ENCODE peak calls at places on chromosome 14, in four cellular contexts. E is H1, M is PC-3, I is endothelial cell of umbilical vein. Y is an unnamed sample.

GRCh38 chr14:21382886-21383847 is 652 bp downstream of the SUPT16H start:
- DNase-seq in E (no peak), I (peak), M (peak), Y (no peak)

GRCh38 chr14:64762044-64763034 is 58.1 kb downstream of the PLEKHG3 start:
- DNase-seq in M (peak), I (peak), E (no peak), Y (peak)

GRCh38 chr14:87309557-87309956 is 683.4 kb downstream of the GALC start:
- DNase-seq in M (no peak), I (no peak), E (no peak), Y (no peak)

GRCh38 chr14:96239759-96240158 is 16.3 kb upstream of the BDKRB1 start:
- DNase-seq in E (no peak), M (no peak), I (no peak), Y (no peak)

GRCh38 chr14:22882529-22883190 is 362 bp upstream of the REM2 start:
- DNase-seq in M (peak), I (peak), E (peak), Y (no peak)

GRCh38 chr14:32509632-32510187 is 180.6 kb downstream of the AKAP6 start:
- DNase-seq in E (no peak), I (peak), M (peak), Y (no peak)

GRCh38 chr14:55904086-55904485 is 214.1 kb upstream of the PELI2 start:
- DNase-seq in M (no peak), I (no peak), E (no peak), Y (no peak)

GRCh38 chr14:54300881-54301280 is 95.9 kb upstream of the CDKN3 start:
- DNase-seq in M (peak), I (no peak), E (no peak), Y (no peak)

GRCh38 chr14:63862163-63862562 is 9.4 kb downstream of the SYNE2 start:
- DNase-seq in M (no peak), E (no peak), I (no peak), Y (no peak)

GRCh38 chr14:42192659-42193425 is 586.2 kb downstream of the LRFN5 start:
- DNase-seq in M (peak), E (no peak), I (peak), Y (no peak)

GRCh38 chr14:55609681-55610080 is 29.7 kb downstream of the KTN1 start:
- DNase-seq in E (no peak), I (peak), M (peak), Y (no peak)

GRCh38 chr14:72962829-72963312 is 36.6 kb downstream of the DCAF4 start:
- DNase-seq in E (peak), I (peak), M (peak), Y (peak)

GRCh38 chr14:93915070-93915705 is 12.0 kb upstream of the FAM181A start:
- DNase-seq in M (no peak), E (no peak), I (no peak), Y (no peak)

GRCh38 chr14:77862154-77862783 is 62.4 kb downstream of the ADCK1 start:
- DNase-seq in I (peak), M (peak), E (peak), Y (peak)

GRCh38 chr14:79992799-79993198 is 218.5 kb downstream of the DIO2 start:
- DNase-seq in M (no peak), E (no peak), I (no peak), Y (no peak)

GRCh38 chr14:99615497-99616245 is 11.7 kb upstream of the CCDC85C start:
- DNase-seq in M (no peak), E (no peak), I (peak), Y (no peak)

GRCh38 chr14:45284802-45285201 is 31.8 kb upstream of the MIS18BP1 start:
- DNase-seq in E (no peak), M (no peak), I (no peak), Y (no peak)

GRCh38 chr14:52837451-52837850 is 46.0 kb upstream of the GNPNAT1 start:
- DNase-seq in E (no peak), I (no peak), M (no peak), Y (no peak)

GRCh38 chr14:91021115-91021514 is 39.3 kb downstream of the RPS6KA5 start:
- DNase-seq in E (no peak), M (peak), I (no peak), Y (no peak)

GRCh38 chr14:100857196-100857922 is 31.4 kb downstream of the MEG3 start:
- DNase-seq in M (no peak), I (no peak), E (no peak), Y (no peak)

GRCh38 chr14:73149753-73150152 is 13.4 kb downstream of the PSEN1 start:
- DNase-seq in E (no peak), M (no peak), I (no peak), Y (no peak)

GRCh38 chr14:63727231-63727735 is 582 bp downstream of the SGPP1 start:
- DNase-seq in M (peak), I (peak), E (no peak), Y (no peak)

GRCh38 chr14:99573000-99573330 is 31.0 kb downstream of the CCDC85C start:
- DNase-seq in I (no peak), E (no peak), M (no peak), Y (no peak)

GRCh38 chr14:106518054-106518943 is 991.9 kb downstream of the TMEM121 start:
- DNase-seq in I (no peak), M (no peak), E (no peak), Y (no peak)

DNA sequence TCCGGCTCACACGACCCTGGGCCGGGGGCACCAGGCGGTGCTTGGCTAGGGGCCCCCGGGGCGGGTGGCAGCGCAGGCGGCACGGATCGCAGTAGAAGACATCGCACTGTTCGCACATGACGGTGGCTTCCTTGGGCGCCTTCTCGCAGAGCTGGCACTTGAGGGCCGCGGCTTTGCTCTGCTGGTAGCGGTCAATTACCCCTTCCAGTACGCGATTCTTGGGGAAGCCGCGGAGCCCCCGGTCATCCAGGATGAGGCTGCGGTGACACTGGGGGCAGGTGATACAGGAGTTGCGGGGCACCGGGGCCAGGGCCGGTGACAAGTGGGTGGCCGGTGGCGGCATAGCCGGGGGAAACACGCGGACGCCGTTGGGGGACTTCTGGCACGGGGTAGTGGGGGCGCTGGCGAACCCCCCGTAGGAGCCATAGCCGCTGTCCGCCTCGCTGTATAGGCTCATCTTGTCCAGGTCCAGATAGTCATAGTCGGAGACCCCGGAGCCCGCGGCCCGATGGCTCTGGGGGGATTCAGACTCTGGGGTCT is 553 bp downstream of the TRIM9 start:
- DNase-seq in I (no peak), M (no peak), E (peak), Y (no peak)
- TF ChIP-seq EZH2 in I (peak), M (no peak), E (peak), Y (peak)

GRCh38 chr14:105075364-105076295 is 10.4 kb upstream of the GPR132 start:
- DNase-seq in E (no peak), M (no peak), I (no peak), Y (no peak)
- TF ChIP-seq EZH2 in E (no peak), M (no peak), I (no peak), Y (no peak)

GRCh38 chr14:104087981-104088850 is 2.7 kb downstream of the ASPG start:
- DNase-seq in E (peak), M (no peak), I (no peak), Y (no peak)
- TF ChIP-seq EZH2 in E (no peak), M (no peak), I (no peak), Y (no peak)

GRCh38 chr14:69373104-69373503 is 25.0 kb downstream of the ERH start:
- DNase-seq in M (no peak), E (no peak), I (no peak), Y (no peak)

GRCh38 chr14:69376439-69376838 is 21.7 kb downstream of the ERH start:
- DNase-seq in M (no peak), I (no peak), E (no peak), Y (no peak)

GRCh38 chr14:69374235-69374634 is 23.9 kb downstream of the ERH start:
- DNase-seq in M (no peak), I (no peak), E (no peak), Y (no peak)

GRCh38 chr14:69375722-69376121 is 22.4 kb downstream of the ERH start:
- DNase-seq in M (no peak), I (no peak), E (no peak), Y (no peak)

DNA sequence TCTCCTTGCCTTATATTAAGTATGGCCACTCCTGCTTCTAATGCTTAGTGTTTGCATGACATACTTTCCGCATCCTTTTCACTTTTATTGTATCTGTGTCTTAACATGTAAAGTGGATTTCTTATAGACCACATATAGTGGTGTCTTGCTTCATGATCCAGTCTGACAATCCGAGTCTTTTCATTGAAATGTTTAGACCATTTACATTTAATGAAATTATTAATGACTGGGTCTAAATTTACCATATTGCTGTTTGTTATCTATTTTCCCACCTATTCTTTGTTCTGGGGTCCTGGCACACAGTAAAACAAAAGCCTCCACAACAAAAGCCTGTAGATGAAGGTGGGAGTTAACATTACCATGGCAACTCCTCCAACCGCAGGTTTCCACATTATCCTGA is 22.9 kb downstream of the ERH start:
- DNase-seq in E (no peak), I (no peak), M (no peak), Y (no peak)
- TF ChIP-seq EZH2 in E (no peak), I (no peak), M (no peak), Y (no peak)

DNA sequence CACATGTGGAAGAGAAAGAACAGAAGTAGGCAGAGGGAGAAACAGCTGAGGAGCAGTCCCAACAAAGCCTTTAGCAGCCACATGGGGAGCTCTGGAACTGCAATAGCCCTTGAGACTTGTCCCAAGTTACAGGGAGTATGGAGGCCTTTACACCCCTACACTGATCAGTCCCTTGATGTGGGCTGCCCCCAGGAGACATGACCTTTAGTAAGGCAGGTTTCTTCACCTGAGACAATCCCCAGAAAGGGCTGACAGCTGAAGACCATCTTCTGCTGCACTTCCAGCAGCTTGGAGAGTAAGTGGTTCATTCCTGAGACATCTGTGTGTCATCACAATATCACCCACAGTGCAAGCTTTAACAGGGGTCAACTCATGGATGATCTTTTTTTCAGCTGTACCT is 8.6 kb upstream of the SNAPC1 start:
- DNase-seq in E (no peak), I (no peak), M (no peak), Y (no peak)
- TF ChIP-seq EZH2 in E (no peak), I (no peak), M (no peak), Y (no peak)

Y was measured in keratinocyte.